ENCODE peak calls at places on chromosome 13, in seven cellular contexts. G is iPS DF 6.9; Z is IMR-90; V is RWPE1; A is tibial nerve; M is mesendoderm; S is CD4-positive, alpha-beta T cell. N is an unnamed sample.

GRCh38 chr13:79079351-79079839 is 326.7 kb downstream of the RBM26 start:
- DNase-seq in A (no peak), G (no peak), S (no peak), Z (no peak), M (no peak), V (peak; percentile 12), N (no peak)

GRCh38 chr13:27211771-27212364 is 39.5 kb upstream of the RPL21 start:
- DNase-seq in S (no peak), G (no peak), A (no peak), Z (peak; percentile 86), M (no peak), V (no peak), N (no peak)

GRCh38 chr13:84366484-84366883 is 484.2 kb upstream of the SLITRK1 start:
- DNase-seq in S (no peak), A (no peak), Z (peak; percentile 7), G (no peak), V (no peak), M (no peak), N (no peak)

GRCh38 chr13:101007245-101007644 is 332.6 kb upstream of the TMTC4 start:
- DNase-seq in A (no peak), S (no peak), M (peak; percentile 38), Z (no peak), G (no peak), V (no peak), N (no peak)

GRCh38 chr13:33270906-33271538 is 14.5 kb downstream of the STARD13 start:
- DNase-seq in G (no peak), A (no peak), S (no peak), M (no peak), V (no peak), Z (peak; percentile 49), N (no peak)

GRCh38 chr13:102373221-102373620 is 28.6 kb downstream of the FGF14 start:
- DNase-seq in G (no peak), M (no peak), Z (no peak), A (no peak), S (no peak), V (no peak), N (no peak)

GRCh38 chr13:22562116-22562515 is 618.7 kb upstream of the SGCG start:
- DNase-seq in G (no peak), M (no peak), A (no peak), V (no peak), S (no peak), Z (no peak), N (no peak)

GRCh38 chr13:100650321-100650720 is 24.3 kb downstream of the TMTC4 start:
- DNase-seq in G (no peak), Z (no peak), M (no peak), A (no peak), S (no peak), V (no peak), N (no peak)

GRCh38 chr13:53873558-53873957 is 844.9 kb downstream of the OLFM4 start:
- DNase-seq in S (no peak), V (no peak), A (no peak), G (peak; percentile 1), M (no peak), Z (no peak), N (no peak)

GRCh38 chr13:99501952-99502310 is 659 bp downstream of the TM9SF2 start:
- DNase-seq in S (no peak), V (no peak), Z (peak; percentile 31), A (no peak), G (no peak), M (peak; percentile 23), N (no peak)

GRCh38 chr13:41465215-41465907 is 8.0 kb downstream of the RGCC start:
- DNase-seq in Z (peak; percentile 94), V (peak; percentile 23), A (no peak), S (peak; percentile 78), G (no peak), M (no peak), N (peak; percentile 66)
- H3K27ac ChIP-seq in Z (peak overlapping the region; percentile 62), V (no peak overlapping the region), A (peak overlapping the region; percentile 79), S (peak overlapping the region; percentile 93), G (no peak overlapping the region), M (no peak overlapping the region), N (peak overlapping the region; percentile 68)

DNA sequence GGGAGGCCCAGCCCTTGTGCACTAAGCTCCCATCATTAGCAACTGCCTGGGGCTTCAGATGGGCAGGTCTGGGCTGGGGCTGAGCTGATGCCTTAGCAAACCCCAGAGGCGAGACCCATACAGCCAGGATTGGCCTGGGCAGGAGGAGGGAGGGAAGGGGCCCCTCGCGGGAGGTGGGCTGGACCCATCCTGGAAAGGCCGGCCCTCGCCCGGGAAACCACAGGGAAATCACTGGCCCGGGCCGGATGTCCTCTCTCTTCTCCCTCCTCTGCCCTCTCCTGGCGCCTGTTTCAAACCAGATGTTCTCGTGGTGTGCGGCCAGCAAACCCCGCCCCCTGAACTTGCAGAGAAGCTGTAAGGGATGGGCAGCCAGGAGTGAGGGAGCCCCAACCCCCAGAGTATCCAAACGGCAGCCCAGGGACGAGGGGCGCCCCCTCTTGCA is 43.1 kb downstream of the TMEM255B start:
- DNase-seq in V (peak; percentile 71), S (no peak), A (no peak), G (no peak), Z (peak; percentile 72), M (peak; percentile 89), N (peak; percentile 57)
- H3K27ac ChIP-seq in V (peak overlapping the region; percentile 76), S (no peak overlapping the region), A (no peak overlapping the region), G (no peak overlapping the region), Z (peak overlapping the region; percentile 4), M (no peak overlapping the region), N (no peak overlapping the region)

GRCh38 chr13:97306646-97307045 is 84.5 kb downstream of the MBNL2 start:
- DNase-seq in Z (no peak), V (no peak), M (no peak), S (no peak), G (no peak), A (no peak), N (no peak)
- H3K27ac ChIP-seq in Z (peak overlapping the region; percentile 37), V (no peak overlapping the region), M (no peak overlapping the region), S (no peak overlapping the region), G (no peak overlapping the region), A (no peak overlapping the region), N (no peak overlapping the region)

DNA sequence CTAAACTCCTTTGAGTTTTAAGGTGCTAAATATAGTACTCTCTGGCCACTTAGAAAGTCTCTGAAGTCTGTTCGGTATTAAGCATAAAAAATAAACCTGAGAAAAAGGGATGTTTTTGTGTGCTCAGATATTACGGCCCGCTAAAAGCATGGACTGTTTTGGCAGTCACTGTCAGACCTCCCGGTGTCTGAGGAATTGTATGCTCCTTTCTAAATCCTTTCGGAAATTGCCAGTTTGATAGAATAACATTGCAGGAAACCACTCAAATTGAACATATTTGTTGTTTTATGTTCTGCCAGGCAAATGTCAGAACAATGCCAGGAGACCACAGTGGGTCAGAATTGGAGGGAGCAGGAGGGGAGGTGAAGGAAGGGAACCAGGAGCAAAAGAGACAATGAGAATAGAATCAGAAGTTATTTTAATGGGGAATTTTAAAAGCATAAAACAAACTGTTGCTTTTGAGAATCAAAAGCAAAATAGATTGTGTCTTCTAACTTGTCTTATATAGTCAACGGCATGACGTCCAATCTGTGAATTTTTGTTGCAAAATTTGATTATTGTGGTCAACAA is 257.3 kb downstream of the SPRY2 start:
- DNase-seq in S (no peak), G (no peak), V (no peak), M (no peak), A (no peak), Z (peak; percentile 5), N (no peak)
- H3K27ac ChIP-seq in S (no peak overlapping the region), G (no peak overlapping the region), V (no peak overlapping the region), M (peak overlapping the region; percentile 49), A (no peak overlapping the region), Z (peak overlapping the region; percentile 74), N (peak overlapping the region; percentile 73)

GRCh38 chr13:20714563-20715339 is 11.3 kb downstream of the IL17D start:
- DNase-seq in M (no peak), S (no peak), G (no peak), Z (peak; percentile 49), A (peak; percentile 59), V (no peak), N (peak; percentile 60)

GRCh38 chr13:20711301-20712044 is 8.0 kb downstream of the IL17D start:
- DNase-seq in A (no peak), G (no peak), M (peak; percentile 88), V (no peak), S (no peak), Z (no peak), N (no peak)

GRCh38 chr13:20714161-20714560 is 10.7 kb downstream of the IL17D start:
- DNase-seq in G (no peak), V (no peak), M (no peak), S (no peak), A (no peak), Z (no peak), N (no peak)

GRCh38 chr13:20713751-20714150 is 10.3 kb downstream of the IL17D start:
- DNase-seq in G (no peak), S (no peak), V (no peak), A (no peak), Z (peak; percentile 39), M (no peak), N (no peak)

GRCh38 chr13:20713014-20713376 is 9.5 kb downstream of the IL17D start:
- DNase-seq in V (no peak), A (no peak), S (no peak), G (no peak), M (no peak), Z (no peak), N (no peak)
- H3K27ac ChIP-seq in V (no peak overlapping the region), A (no peak overlapping the region), S (no peak overlapping the region), G (no peak overlapping the region), M (no peak overlapping the region), Z (no peak overlapping the region), N (peak overlapping the region; percentile 76)

N was measured in heart right ventricle.